ENCODE peak calls at places on chromosomes 13 and 19, in ten cellular contexts. L is neural progenitor cell, A is tibial artery, J is OCI-LY7, C is pancreas, K is tibial nerve, N is foreskin keratinocyte, X is fibroblast of lung, Q is upper lobe of right lung, E is uterus. Y is an unnamed sample.

GRCh38 chr19:46670874-46671273 is 9.9 kb upstream of the DACT3 start:
- DNase-seq in E (no peak), X (no peak), L (no peak), Q (no peak), K (no peak), N (no peak), A (no peak), J (peak; percentile 9), C (no peak), Y (no peak)

GRCh38 chr13:113552786-113553540 is 31.6 kb upstream of the TFDP1 start:
- DNase-seq in A (peak; percentile 38), J (no peak), K (no peak), N (no peak), C (no peak), E (peak; percentile 9), Q (peak; percentile 32), X (no peak), L (no peak), Y (no peak)

GRCh38 chr13:98089826-98090225 is 53.1 kb upstream of the FARP1 start:
- DNase-seq in Q (no peak), K (no peak), N (no peak), A (no peak), L (no peak), X (no peak), E (no peak), C (no peak), J (no peak), Y (no peak)

GRCh38 chr19:18659281-18660050 is 22.6 kb downstream of the KLHL26 start:
- DNase-seq in Q (no peak), E (peak; percentile 77), N (no peak), L (no peak), X (no peak), J (no peak), C (no peak), K (no peak), A (peak; percentile 90), Y (no peak)

GRCh38 chr13:25232937-25233515 is 54.3 kb downstream of the MTMR6 start:
- DNase-seq in C (no peak), N (no peak), Q (no peak), E (no peak), L (peak; percentile 48), K (no peak), A (no peak), J (peak; percentile 60), X (peak; percentile 43), Y (no peak)

GRCh38 chr19:39139305-39140194 is 14.0 kb downstream of the PAK4 start:
- DNase-seq in Q (no peak), N (no peak), E (no peak), L (peak; percentile 68), C (peak; percentile 36), A (no peak), K (no peak), X (no peak), J (no peak), Y (no peak)

GRCh38 chr19:35792312-35792711 is 16.9 kb downstream of the ARHGAP33 start:
- DNase-seq in Q (no peak), X (no peak), C (peak; percentile 20), E (no peak), J (no peak), A (no peak), N (no peak), K (no peak), L (no peak), Y (no peak)

GRCh38 chr13:24012648-24013047 is 115.3 kb upstream of the C1QTNF9B start:
- DNase-seq in A (no peak), Q (no peak), J (no peak), X (no peak), L (no peak), K (no peak), C (no peak), N (no peak), E (no peak), Y (no peak)

GRCh38 chr13:51802601-51803000 is 1.4 kb downstream of the DHRS12 start:
- DNase-seq in X (no peak), C (no peak), L (no peak), Q (no peak), K (no peak), E (no peak), A (no peak), J (no peak), N (no peak), Y (no peak)

GRCh38 chr19:29843180-29844051 is 31.6 kb downstream of the CCNE1 start:
- DNase-seq in L (peak; percentile 66), N (no peak), X (peak; percentile 12), A (peak; percentile 67), K (no peak), J (no peak), Q (peak; percentile 68), E (peak; percentile 23), C (peak; percentile 55), Y (no peak)

GRCh38 chr13:33722216-33722900 is 95.6 kb upstream of the RFC3 start:
- DNase-seq in A (no peak), X (peak; percentile 34), K (no peak), L (no peak), C (no peak), J (no peak), N (no peak), E (no peak), Q (no peak), Y (no peak)

GRCh38 chr19:18223860-18224524 is 2.2 kb downstream of the PDE4C start:
- DNase-seq in Q (peak; percentile 77), E (peak; percentile 29), J (peak; percentile 83), X (no peak), K (no peak), C (peak; percentile 66), N (no peak), L (peak; percentile 81), A (no peak), Y (no peak)

GRCh38 chr13:36758345-36758744 is 60.7 kb upstream of the RFXAP start:
- DNase-seq in C (no peak), J (no peak), K (no peak), Q (no peak), N (no peak), X (no peak), L (no peak), A (no peak), E (no peak), Y (no peak)

GRCh38 chr19:43826787-43827754 is at the start of gene ZNF283:
- DNase-seq in C (peak; percentile 91), J (peak; percentile 76), A (peak; percentile 92), N (peak; percentile 64), Q (peak; percentile 93), X (peak; percentile 92), L (peak; percentile 93), E (peak; percentile 90), K (peak; percentile 74), Y (peak; percentile 90)
- H3K4me1 ChIP-seq in C (no peaks in the 10 kb centered on the region), J (peaks cover 4% of the 10 kb centered on the region), A (no peaks in the 10 kb centered on the region), N (peaks cover 4% of the 10 kb centered on the region), Q (peaks cover 9% of the 10 kb centered on the region), X (peaks cover 3% of the 10 kb centered on the region), L (no peaks in the 10 kb centered on the region), E (no peaks in the 10 kb centered on the region), K (peaks cover 14% of the 10 kb centered on the region), Y (no peaks in the 10 kb centered on the region)

DNA sequence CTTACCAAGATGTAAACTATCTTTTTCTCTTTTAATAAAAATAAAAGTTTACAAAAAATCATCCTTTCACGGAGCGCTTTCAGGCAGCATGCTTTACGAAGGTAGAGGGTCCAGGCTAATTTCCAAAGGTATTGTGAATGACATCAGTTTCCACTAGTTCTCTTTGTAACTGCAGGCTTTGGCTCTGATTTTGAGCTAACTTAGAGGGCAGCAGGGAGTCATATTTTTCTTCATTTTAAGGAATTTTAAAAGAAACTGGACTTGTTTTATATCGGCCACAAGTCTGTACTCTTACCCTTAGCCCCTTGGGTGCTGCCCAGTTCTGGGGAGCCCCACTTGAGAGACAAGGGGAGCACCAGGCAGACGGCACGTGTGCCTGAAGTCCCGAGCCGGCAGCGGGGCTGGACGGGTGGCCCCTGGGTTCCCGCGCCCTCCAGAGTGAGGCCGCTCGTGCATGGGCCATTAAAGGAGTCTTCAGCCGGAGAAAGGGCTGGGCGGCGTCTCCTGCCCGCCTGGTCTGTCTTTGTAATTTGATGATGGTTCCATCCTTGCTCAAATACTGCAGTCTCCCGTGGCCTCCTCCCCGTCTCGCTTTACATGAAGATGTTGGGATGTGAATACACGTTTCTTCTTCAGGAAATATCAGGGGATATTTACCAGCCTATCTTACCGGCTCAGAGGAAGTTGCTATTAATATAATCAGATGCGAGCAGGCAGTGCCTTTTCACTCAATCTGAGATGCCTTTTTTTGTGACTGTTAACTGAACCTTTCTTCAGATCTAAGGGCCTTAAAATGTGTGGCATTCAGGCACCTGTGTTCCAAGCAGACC is 67.4 kb downstream of the GGACT start:
- DNase-seq in Q (no peak), K (no peak), A (no peak), L (peak; percentile 67), C (no peak), N (no peak), E (no peak), J (no peak), X (no peak), Y (no peak)
- TF ChIP-seq CTCF in Q (no peak), K (no peak), A (no peak), L (no peak), C (no peak), N (no peak), E (no peak), J (no peak), X (no peak), Y (no peak)

DNA sequence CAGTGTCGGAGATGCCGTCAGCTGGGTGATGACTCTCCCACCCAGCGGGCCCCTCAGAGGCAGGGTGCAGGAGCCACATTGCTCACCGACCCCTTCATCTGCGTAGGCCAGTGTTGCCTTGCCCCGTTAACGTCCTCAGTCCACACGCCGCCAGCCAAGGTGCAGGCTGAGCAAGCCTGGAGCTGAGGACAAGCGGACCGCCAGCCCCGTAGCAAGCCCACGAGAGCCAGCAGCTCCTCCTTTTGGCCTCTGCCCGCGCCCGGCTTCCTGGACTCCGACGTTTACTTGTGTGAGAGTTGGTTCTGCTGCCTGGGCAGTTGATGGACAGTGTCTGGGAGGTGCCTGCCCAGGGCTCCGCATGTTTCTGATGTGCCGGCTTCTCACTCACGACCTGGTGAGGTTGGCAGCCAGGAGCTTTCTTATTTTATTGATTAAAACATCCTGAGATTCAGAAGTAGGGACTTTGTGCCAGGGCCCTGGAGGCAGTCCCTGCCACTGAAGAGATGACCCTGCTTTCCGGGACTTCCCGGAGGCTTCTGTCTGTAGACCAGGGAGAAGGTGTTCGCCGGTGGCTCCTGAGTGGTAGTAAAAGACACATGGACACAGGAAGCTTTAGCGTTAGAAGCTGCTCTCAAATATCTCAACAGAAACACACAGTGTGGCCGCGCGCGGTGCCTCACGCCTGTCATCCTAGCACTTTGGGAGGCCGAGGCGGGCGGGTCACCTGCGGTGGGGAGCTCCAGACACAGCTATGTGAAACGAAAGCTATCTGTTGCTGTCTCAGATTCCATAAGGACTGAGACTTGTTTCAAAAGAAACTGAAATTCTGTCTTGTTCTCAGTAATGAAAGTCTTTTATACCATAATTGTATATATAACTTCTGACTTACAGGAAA is 5.9 kb downstream of the DAZAP1 start:
- DNase-seq in K (no peak), A (no peak), L (no peak), X (no peak), C (no peak), E (no peak), N (no peak), Q (no peak), J (no peak), Y (no peak)
- H3K4me1 ChIP-seq in K (peaks cover 96% of the 10 kb centered on the region), A (peaks cover 8% of the 10 kb centered on the region), L (peaks cover 23% of the 10 kb centered on the region), X (peaks cover 45% of the 10 kb centered on the region), C (peaks cover 74% of the 10 kb centered on the region), E (peaks cover 11% of the 10 kb centered on the region), N (peaks cover 14% of the 10 kb centered on the region), Q (peaks cover 89% of the 10 kb centered on the region), J (peaks cover 12% of the 10 kb centered on the region), Y (peaks cover 33% of the 10 kb centered on the region)

DNA sequence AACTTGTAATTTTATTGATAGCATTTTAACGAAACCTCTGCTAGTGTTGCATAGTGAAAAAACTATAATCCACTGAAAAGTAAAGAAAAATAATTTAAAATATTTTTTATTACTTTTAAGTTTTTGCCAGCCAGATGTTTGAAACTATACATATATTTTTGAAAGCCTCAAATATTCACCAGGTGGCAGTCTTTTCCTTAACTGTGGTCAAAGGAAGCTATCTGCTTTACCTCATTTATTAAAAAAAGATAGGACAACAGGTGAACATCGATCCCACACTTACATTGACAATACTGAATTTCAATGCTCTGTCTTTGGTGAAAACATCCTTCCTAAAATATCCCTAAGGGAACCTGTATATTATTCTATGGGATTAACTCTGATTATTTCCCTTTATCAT is 100.5 kb downstream of the TRPC4 start:
- DNase-seq in N (no peak), Q (no peak), A (no peak), X (no peak), J (peak; percentile 53), K (no peak), E (no peak), C (no peak), L (no peak), Y (no peak)
- TF ChIP-seq CTCF in N (peak; percentile 61), Q (peak; percentile 10), A (no peak), X (no peak), J (peak; percentile 81), K (no peak), E (no peak), C (no peak), L (peak; percentile 36), Y (peak; percentile 54)

Y was measured in RWPE2.